ENCODE peak calls at places on chromosome 20, in four cellular contexts. One of them, this sample, is unnamed.

GRCh38 chr20:45938727-45939438 is 4.4 kb downstream of the PCIF1 start:
- DNase-seq in HCT116: peak
- DNase-seq in HepG2: no peak
- DNase-seq in H1: peak
- DNase-seq in this sample: no peak

GRCh38 chr20:44231713-44232468 is 15.2 kb upstream of the GDAP1L1 start:
- DNase-seq in HCT116: no peak
- DNase-seq in HepG2: peak
- DNase-seq in H1: no peak
- DNase-seq in this sample: no peak

GRCh38 chr20:57250607-57251343 is 15.7 kb downstream of the BMP7 start:
- DNase-seq in HCT116: no peak
- DNase-seq in HepG2: no peak
- DNase-seq in H1: no peak
- DNase-seq in this sample: no peak

GRCh38 chr20:56247954-56248782 is at the start of gene MC3R:
- DNase-seq in HCT116: peak
- DNase-seq in HepG2: peak
- DNase-seq in H1: peak
- DNase-seq in this sample: peak

GRCh38 chr20:51204794-51205193 is 181.9 kb upstream of the KCNG1 start:
- DNase-seq in HCT116: no peak
- DNase-seq in HepG2: no peak
- DNase-seq in H1: no peak
- DNase-seq in this sample: no peak

GRCh38 chr20:23289249-23289648 is 61.3 kb upstream of the NXT1 start:
- DNase-seq in HCT116: no peak
- DNase-seq in HepG2: no peak
- DNase-seq in H1: no peak
- DNase-seq in this sample: no peak

GRCh38 chr20:62652051-62652893 is 10.0 kb downstream of the SLCO4A1 start:
- DNase-seq in HCT116: peak
- DNase-seq in HepG2: peak
- DNase-seq in H1: peak
- DNase-seq in this sample: peak

GRCh38 chr20:22490287-22491187 is 93.8 kb downstream of the FOXA2 start:
- DNase-seq in HCT116: no peak
- DNase-seq in HepG2: peak
- DNase-seq in H1: peak
- DNase-seq in this sample: no peak

GRCh38 chr20:63858393-63859165 is 2.7 kb upstream of the ABHD16B start:
- DNase-seq in HCT116: no peak
- DNase-seq in HepG2: peak
- DNase-seq in H1: peak
- DNase-seq in this sample: peak

GRCh38 chr20:50514750-50515149 is 4.6 kb downstream of the PTPN1 start:
- DNase-seq in HCT116: no peak
- DNase-seq in HepG2: no peak
- DNase-seq in H1: no peak
- DNase-seq in this sample: no peak

GRCh38 chr20:47353224-47353696 is 3.2 kb downstream of the ZMYND8 start:
- DNase-seq in HCT116: no peak
- DNase-seq in HepG2: no peak
- DNase-seq in H1: no peak
- DNase-seq in this sample: no peak

GRCh38 chr20:5539656-5540055 is 210.5 kb upstream of the SHLD1 start:
- DNase-seq in HCT116: no peak
- DNase-seq in HepG2: no peak
- DNase-seq in H1: no peak
- DNase-seq in this sample: no peak

GRCh38 chr20:31922181-31922580 is 29.7 kb downstream of the PDRG1 start:
- DNase-seq in HCT116: no peak
- DNase-seq in HepG2: no peak
- DNase-seq in H1: no peak
- DNase-seq in this sample: no peak

DNA sequence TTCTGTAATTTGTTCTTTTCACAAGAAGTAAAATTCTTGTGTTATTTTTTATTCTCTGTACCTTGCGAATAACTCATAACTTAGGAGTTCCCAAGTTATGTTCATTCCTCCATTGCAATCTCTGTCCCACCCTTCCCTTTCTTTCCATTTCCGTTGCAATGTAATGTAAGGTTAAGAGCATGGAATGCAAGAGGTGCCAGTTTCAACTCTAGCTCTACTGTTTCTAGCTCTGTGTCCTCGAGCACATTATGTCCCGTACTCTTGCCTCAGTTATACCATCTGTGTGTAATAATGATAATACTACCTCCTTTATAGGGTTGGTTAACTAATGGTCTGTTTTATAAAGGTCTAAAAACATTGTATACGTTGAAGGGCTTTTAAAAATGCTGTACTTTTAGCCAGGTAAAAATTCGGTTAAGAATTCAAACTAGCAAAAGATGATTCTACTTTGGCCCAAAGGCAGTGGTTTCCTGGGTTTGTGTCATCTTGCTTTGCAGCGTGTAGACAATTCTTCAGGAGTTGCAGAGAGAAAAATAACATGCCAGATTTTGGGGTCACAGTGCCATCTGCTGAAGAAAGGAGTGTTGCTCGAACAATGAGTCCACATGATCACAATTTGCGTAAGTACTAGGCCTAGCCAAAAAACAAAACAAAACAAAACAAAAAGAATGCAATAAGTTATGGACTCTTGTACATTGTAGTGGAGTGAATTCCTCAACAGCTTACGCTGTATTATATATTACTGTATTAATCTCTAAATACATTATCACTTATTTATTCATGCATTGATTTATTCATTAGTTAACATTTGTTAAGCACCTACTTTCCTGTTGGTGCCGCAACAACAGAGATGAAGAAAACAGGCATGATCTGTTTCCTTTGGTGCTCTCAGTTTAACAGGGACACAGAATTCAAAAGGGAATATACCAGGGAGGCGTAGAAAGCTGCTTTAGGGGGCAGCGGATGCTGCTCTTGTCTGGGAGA is 10.0 kb upstream of the PFDN4 start:
- DNase-seq in HCT116: no peak
- DNase-seq in HepG2: peak
- DNase-seq in H1: no peak
- DNase-seq in this sample: no peak
- TF ChIP-seq JUND in HCT116: no peak
- TF ChIP-seq JUND in HepG2: no peak
- TF ChIP-seq JUND in H1: no peak
- TF ChIP-seq JUND in this sample: no peak

GRCh38 chr20:38569747-38570519 is 11.1 kb upstream of the ADIG start:
- DNase-seq in HCT116: no peak
- DNase-seq in HepG2: no peak
- DNase-seq in H1: no peak
- DNase-seq in this sample: no peak
- TF ChIP-seq JUND in HCT116: no peak
- TF ChIP-seq JUND in HepG2: no peak
- TF ChIP-seq JUND in H1: no peak
- TF ChIP-seq JUND in this sample: no peak

DNA sequence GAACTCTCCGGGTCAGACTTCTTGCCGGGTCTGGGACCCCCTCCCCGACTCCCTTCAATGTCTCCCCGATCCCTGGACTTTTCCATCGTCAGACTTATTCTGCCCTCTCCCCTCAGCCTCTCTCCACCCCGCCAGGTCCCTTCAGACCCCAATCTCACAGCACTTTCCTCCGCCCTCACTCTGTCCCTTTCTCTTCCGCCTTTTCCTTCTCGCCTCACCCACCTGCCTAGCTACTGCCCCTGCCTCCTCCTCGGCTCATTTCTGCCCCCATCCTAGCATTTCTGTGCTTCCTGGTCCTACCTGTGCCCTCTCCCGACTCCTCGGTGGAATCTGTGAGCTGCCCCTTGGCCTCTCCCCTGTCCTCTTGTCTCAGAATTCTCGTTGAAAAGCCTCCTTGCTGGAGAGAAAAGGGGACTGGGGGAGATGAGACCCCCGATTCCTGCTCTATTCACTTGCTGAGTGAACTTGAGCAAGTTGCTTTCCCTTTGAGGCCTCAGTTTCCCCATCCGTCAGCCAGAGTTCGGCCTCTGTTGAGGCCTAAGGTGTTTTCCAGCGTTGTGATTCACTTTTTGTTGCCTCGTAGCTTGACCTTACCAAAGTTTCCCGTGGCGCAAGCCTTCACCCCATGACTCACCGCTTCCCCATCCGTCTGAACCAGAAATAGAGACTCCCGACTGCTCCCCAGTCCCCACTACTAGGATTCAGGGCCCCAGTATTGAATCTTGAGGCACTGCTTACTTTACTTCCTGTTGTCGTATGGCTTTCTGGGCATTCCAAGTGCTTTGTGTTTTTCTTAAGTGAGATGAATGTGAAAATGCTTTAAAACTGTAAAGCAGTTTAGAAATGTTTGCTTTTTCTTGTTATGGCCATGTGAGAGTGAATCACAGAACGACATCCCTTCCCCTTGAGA is 870 bp downstream of the CHMP4B start:
- DNase-seq in HCT116: no peak
- DNase-seq in HepG2: peak
- DNase-seq in H1: peak
- DNase-seq in this sample: peak
- TF ChIP-seq JUND in HCT116: peak
- TF ChIP-seq JUND in HepG2: no peak
- TF ChIP-seq JUND in H1: peak
- TF ChIP-seq JUND in this sample: no peak

GRCh38 chr20:8205996-8206395 is 73.9 kb downstream of the PLCB1 start:
- DNase-seq in HCT116: no peak
- DNase-seq in HepG2: peak
- DNase-seq in H1: no peak
- DNase-seq in this sample: peak

GRCh38 chr20:8212286-8212685 is 80.2 kb downstream of the PLCB1 start:
- DNase-seq in HCT116: no peak
- DNase-seq in HepG2: no peak
- DNase-seq in H1: no peak
- DNase-seq in this sample: no peak

GRCh38 chr20:8210749-8211148 is 78.7 kb downstream of the PLCB1 start:
- DNase-seq in HCT116: no peak
- DNase-seq in HepG2: no peak
- DNase-seq in H1: no peak
- DNase-seq in this sample: no peak

GRCh38 chr20:8213270-8213669 is 81.2 kb downstream of the PLCB1 start:
- DNase-seq in HCT116: no peak
- DNase-seq in HepG2: no peak
- DNase-seq in H1: no peak
- DNase-seq in this sample: no peak

GRCh38 chr20:8209061-8209460 is 77.0 kb downstream of the PLCB1 start:
- DNase-seq in HCT116: no peak
- DNase-seq in HepG2: no peak
- DNase-seq in H1: no peak
- DNase-seq in this sample: no peak
- TF ChIP-seq JUND in HCT116: no peak
- TF ChIP-seq JUND in HepG2: no peak
- TF ChIP-seq JUND in H1: no peak
- TF ChIP-seq JUND in this sample: no peak

GRCh38 chr20:61173966-61174725 is 77.9 kb upstream of the CDH4 start:
- DNase-seq in HCT116: no peak
- DNase-seq in HepG2: no peak
- DNase-seq in H1: no peak
- DNase-seq in this sample: no peak

GRCh38 chr20:61178431-61179080 is 73.5 kb upstream of the CDH4 start:
- DNase-seq in HCT116: no peak
- DNase-seq in HepG2: no peak
- DNase-seq in H1: no peak
- DNase-seq in this sample: no peak

GRCh38 chr20:61173267-61173666 is 78.8 kb upstream of the CDH4 start:
- DNase-seq in HCT116: no peak
- DNase-seq in HepG2: no peak
- DNase-seq in H1: no peak
- DNase-seq in this sample: no peak

GRCh38 chr20:61170921-61171320 is 81.1 kb upstream of the CDH4 start:
- DNase-seq in HCT116: no peak
- DNase-seq in HepG2: no peak
- DNase-seq in H1: no peak
- DNase-seq in this sample: no peak

GRCh38 chr20:61176874-61177273 is 75.2 kb upstream of the CDH4 start:
- DNase-seq in HCT116: no peak
- DNase-seq in HepG2: no peak
- DNase-seq in H1: no peak
- DNase-seq in this sample: no peak
- TF ChIP-seq JUND in HCT116: no peak
- TF ChIP-seq JUND in HepG2: no peak
- TF ChIP-seq JUND in H1: no peak
- TF ChIP-seq JUND in this sample: no peak

This sample was measured in T47D.